ENCODE peak calls at places on chromosome 18, in seven cellular contexts. H is esophagus squamous epithelium; G is activated effector memory CD4-positive, alpha-beta T cell treated with anti-CD3 and anti-CD28 coated beads, Interleukin-2, amount 50 U/mL, for 16 hours; L is NK-92 treated with Interleukin-12 subunit alpha and Interleukin-12 subunit beta, amount 100 ng/mL, for 24 hours; C is T-helper 9 cell; S is activated CD8-positive, alpha-beta memory T cell treated with anti-CD3 and anti-CD28 coated beads for 24 hours; R is H4. O is an unnamed sample.

GRCh38 chr18:34970106-34970505 is 71.1 kb upstream of the MAPRE2 start:
- DNase-seq in C (no peak), R (no peak), S (no peak), G (no peak), H (no peak), L (no peak), O (no peak)

GRCh38 chr18:961644-962355 is 57.1 kb downstream of the ADCYAP1 start:
- DNase-seq in L (no peak), R (no peak), S (peak; percentile 72), H (no peak), G (peak; percentile 80), C (peak; percentile 23), O (peak; percentile 7)

GRCh38 chr18:26614374-26614773 is 66.0 kb upstream of the KCTD1 start:
- DNase-seq in R (no peak), S (no peak), L (no peak), C (no peak), G (no peak), H (no peak), O (no peak)

GRCh38 chr18:7038330-7038846 is 79.2 kb downstream of the LAMA1 start:
- DNase-seq in H (no peak), G (no peak), S (no peak), R (peak; percentile 90), L (no peak), C (no peak), O (no peak)

GRCh38 chr18:59039449-59039848 is 100.2 kb upstream of the SEC11C start:
- DNase-seq in R (no peak), G (no peak), S (no peak), C (no peak), H (no peak), L (no peak), O (no peak)

GRCh38 chr18:2970762-2971659 is 41.9 kb downstream of the LPIN2 start:
- DNase-seq in S (no peak), H (no peak), C (peak; percentile 40), L (no peak), R (no peak), G (peak; percentile 81), O (no peak)

GRCh38 chr18:54829856-54830255 is 1.6 kb downstream of the RAB27B start:
- DNase-seq in R (no peak), L (no peak), G (no peak), C (no peak), S (no peak), H (no peak), O (no peak)

GRCh38 chr18:61669320-61669719 is 223.5 kb downstream of the RNF152 start:
- DNase-seq in C (no peak), G (no peak), S (no peak), L (no peak), R (no peak), H (no peak), O (no peak)

GRCh38 chr18:80107396-80107795 is 1.7 kb upstream of the ADNP2 start:
- DNase-seq in L (no peak), R (no peak), H (no peak), C (peak; percentile 1), G (no peak), S (no peak), O (no peak)

GRCh38 chr18:13548106-13548819 is 178.1 kb downstream of the FAM210A start:
- DNase-seq in H (no peak), G (no peak), R (no peak), C (no peak), L (no peak), S (peak; percentile 48), O (no peak)

GRCh38 chr18:31646332-31646822 is 38.0 kb downstream of the B4GALT6 start:
- DNase-seq in R (no peak), G (no peak), S (no peak), L (no peak), H (no peak), C (no peak), O (no peak)

GRCh38 chr18:76338619-76339245 is 156.3 kb downstream of the ZNF516 start:
- DNase-seq in L (no peak), R (no peak), C (no peak), H (no peak), S (no peak), G (no peak), O (no peak)

GRCh38 chr18:78721281-78721949 is 258.2 kb upstream of the SALL3 start:
- DNase-seq in R (no peak), L (no peak), H (no peak), S (no peak), G (peak; percentile 25), C (no peak), O (no peak)

GRCh38 chr18:41378628-41379027 is 576.4 kb upstream of the PIK3C3 start:
- DNase-seq in S (no peak), C (no peak), L (no peak), G (no peak), H (no peak), R (peak; percentile 47), O (no peak)

GRCh38 chr18:57925706-57926105 is 118.3 kb upstream of the NEDD4L start:
- DNase-seq in H (no peak), G (no peak), C (no peak), S (no peak), R (no peak), L (no peak), O (no peak)

GRCh38 chr18:45384137-45384998 is 230.9 kb upstream of the SLC14A2 start:
- DNase-seq in H (no peak), G (peak; percentile 66), S (peak; percentile 76), L (peak; percentile 16), R (peak; percentile 66), C (peak; percentile 2), O (no peak)

GRCh38 chr18:12276736-12277554 is 22.8 kb downstream of the CIDEA start:
- DNase-seq in G (no peak), S (no peak), L (no peak), C (no peak), R (no peak), H (no peak), O (no peak)

GRCh38 chr18:28511421-28511821 is 334.5 kb upstream of the CDH2 start:
- DNase-seq in S (no peak), L (no peak), C (no peak), H (no peak), G (no peak), R (no peak), O (no peak)

GRCh38 chr18:56647071-56647470 is 4.1 kb upstream of the WDR7 start:
- DNase-seq in L (no peak), R (no peak), H (no peak), G (no peak), C (no peak), S (no peak), O (no peak)

GRCh38 chr18:9422816-9423519 is 52.3 kb upstream of the RALBP1 start:
- DNase-seq in C (no peak), H (no peak), R (no peak), G (no peak), S (no peak), L (no peak), O (no peak)

GRCh38 chr18:59142274-59142673 is 2.6 kb downstream of the SEC11C start:
- DNase-seq in G (peak; percentile 65), R (no peak), S (no peak), H (no peak), C (no peak), L (no peak), O (no peak)

GRCh38 chr18:12282436-12283039 is 25.5 kb upstream of the TUBB6 start:
- DNase-seq in S (no peak), L (no peak), G (no peak), C (no peak), H (no peak), R (no peak), O (no peak)

GRCh38 chr18:59570101-59570875 is 126.9 kb downstream of the CCBE1 start:
- DNase-seq in L (no peak), C (no peak), R (no peak), G (no peak), S (no peak), H (no peak), O (no peak)

GRCh38 chr18:13616525-13617035 is 109.8 kb downstream of the FAM210A start:
- DNase-seq in R (no peak), C (no peak), H (no peak), S (no peak), L (no peak), G (no peak), O (no peak)

GRCh38 chr18:79477711-79478483 is 82.2 kb downstream of the NFATC1 start:
- DNase-seq in S (no peak), L (no peak), H (no peak), C (no peak), G (no peak), R (no peak), O (no peak)

GRCh38 chr18:59820663-59821062 is 79.1 kb upstream of the PMAIP1 start:
- DNase-seq in R (no peak), H (no peak), S (no peak), G (no peak), C (no peak), L (no peak), O (no peak)

GRCh38 chr18:499351-500229 is 911 bp downstream of the COLEC12 start:
- DNase-seq in R (peak; percentile 56), L (no peak), S (no peak), G (no peak), H (no peak), C (no peak), O (no peak)

GRCh38 chr18:154151-154550 is 4.2 kb upstream of the USP14 start:
- DNase-seq in G (no peak), R (no peak), S (no peak), C (no peak), H (no peak), L (no peak), O (no peak)

GRCh38 chr18:9827856-9828793 is 57.6 kb upstream of the TXNDC2 start:
- DNase-seq in C (no peak), H (no peak), G (no peak), R (peak; percentile 95), L (no peak), S (no peak), O (no peak)

GRCh38 chr18:8659609-8660242 is 45.6 kb upstream of the MTCL1 start:
- DNase-seq in S (no peak), H (no peak), G (no peak), C (no peak), R (no peak), L (no peak), O (no peak)

GRCh38 chr18:57950542-57950941 is 93.5 kb upstream of the NEDD4L start:
- DNase-seq in C (no peak), S (no peak), G (no peak), L (no peak), R (no peak), H (no peak), O (no peak)

GRCh38 chr18:45879681-45880655 is 54.5 kb downstream of the SIGLEC15 start:
- DNase-seq in L (peak; percentile 2), C (peak; percentile 66), S (peak; percentile 92), G (peak; percentile 90), H (no peak), R (peak; percentile 60), O (peak; percentile 61)

GRCh38 chr18:23878336-23878900 is 136.1 kb upstream of the TTC39C start:
- DNase-seq in H (no peak), R (no peak), L (no peak), C (no peak), G (no peak), S (no peak), O (no peak)

GRCh38 chr18:54822872-54823845 is 5.1 kb upstream of the RAB27B start:
- DNase-seq in L (no peak), C (no peak), H (no peak), R (peak; percentile 57), S (no peak), G (no peak), O (no peak)

GRCh38 chr18:23071285-23071684 is 64.0 kb upstream of the CABLES1 start:
- DNase-seq in S (peak; percentile 80), C (peak; percentile 66), H (peak; percentile 33), L (peak; percentile 81), R (peak; percentile 80), G (peak; percentile 89), O (peak; percentile 73)

GRCh38 chr18:48889115-48889941 is 61.4 kb downstream of the SMAD7 start:
- DNase-seq in H (no peak), R (no peak), S (no peak), C (no peak), L (no peak), G (peak; percentile 54), O (no peak)

O was measured in effector CD4-positive, alpha-beta T cell.